ENCODE peak calls at places on chromosomes 11 and 22, in four cellular contexts. Q is ureter; Y is AG08395; D is stimulated activated CD4-positive, alpha-beta T cell treated with anti-CD3 and anti-CD28 coated beads, Interleukin-12 subunit alpha, Interleukin-12 subunit beta, amount 100 ng/mL, for 24 hours. T is an unnamed sample.

GRCh38 chr11:2097356-2097997 is 41.7 kb downstream of the IGF2 start:
- DNase-seq in Q (peak; percentile 72), Y (peak; percentile 84), D (no peak), T (peak; percentile 77)

GRCh38 chr11:8025123-8025522 is 38.0 kb downstream of the EIF3F start:
- DNase-seq in Q (no peak), Y (no peak), D (no peak), T (peak; percentile 11)

GRCh38 chr11:7964873-7965272 is 374 bp downstream of the NLRP10 start:
- DNase-seq in Q (no peak), Y (peak; percentile 58), D (no peak), T (no peak)

GRCh38 chr11:1750481-1750839 is at the start of gene IFITM10:
- DNase-seq in Q (peak; percentile 82), Y (peak; percentile 65), D (no peak), T (no peak)

GRCh38 chr11:112278803-112279202 is 18.1 kb upstream of the PLET1 start:
- DNase-seq in Q (no peak), Y (no peak), D (no peak), T (no peak)

GRCh38 chr11:96263361-96263763 is 79.6 kb downstream of the MAML2 start:
- DNase-seq in Q (no peak), Y (peak; percentile 70), D (no peak), T (no peak)

GRCh38 chr11:90204832-90205646 is 17.8 kb downstream of the CHORDC1 start:
- DNase-seq in Q (no peak), Y (peak; percentile 53), D (no peak), T (no peak)

GRCh38 chr22:19450363-19451175 is 3.1 kb upstream of the C22orf39 start:
- DNase-seq in Q (no peak), Y (no peak), D (no peak), T (no peak)

GRCh38 chr11:116283300-116283699 is 489.5 kb downstream of the BUD13 start:
- DNase-seq in Q (no peak), Y (no peak), D (no peak), T (no peak)

GRCh38 chr11:77139201-77139600 is 11.2 kb downstream of the MYO7A start:
- DNase-seq in Q (no peak), Y (no peak), D (no peak), T (no peak)

GRCh38 chr22:41801886-41802285 is 1.4 kb downstream of the CCDC134 start:
- DNase-seq in Q (no peak), Y (no peak), D (no peak), T (no peak)

GRCh38 chr11:115247953-115248352 is 256.3 kb downstream of the CADM1 start:
- DNase-seq in Q (no peak), Y (no peak), D (no peak), T (no peak)

GRCh38 chr22:23893957-23894709 is at the start of gene MIF:
- DNase-seq in Q (peak; percentile 98), Y (peak; percentile 96), D (peak; percentile 96), T (peak; percentile 95)

GRCh38 chr11:100525635-100526034 is 161.5 kb upstream of the ARHGAP42 start:
- DNase-seq in Q (no peak), Y (no peak), D (no peak), T (no peak)

GRCh38 chr11:69497221-69497787 is 15.8 kb downstream of the LINC01488 start:
- DNase-seq in Q (peak; percentile 80), Y (peak; percentile 98), D (no peak), T (peak; percentile 92)

GRCh38 chr22:29117799-29118477 is 45.1 kb downstream of the KREMEN1 start:
- DNase-seq in Q (no peak), Y (no peak), D (no peak), T (no peak)

GRCh38 chr11:77602385-77603105 is 12.8 kb downstream of the AQP11 start:
- DNase-seq in Q (no peak), Y (peak; percentile 81), D (no peak), T (no peak)

GRCh38 chr11:2432628-2433071 is 11.7 kb downstream of the TRPM5 start:
- DNase-seq in Q (no peak), Y (no peak), D (no peak), T (no peak)

GRCh38 chr11:44456544-44457270 is 108.8 kb upstream of the CD82 start:
- DNase-seq in Q (no peak), Y (no peak), D (no peak), T (no peak)

GRCh38 chr11:79438631-79439429 is 2.0 kb downstream of the TENM4 start:
- DNase-seq in Q (no peak), Y (peak; percentile 31), D (no peak), T (no peak)

GRCh38 chr22:48740731-48741405 is 1086.8 kb downstream of the BRD1 start:
- DNase-seq in Q (no peak), Y (no peak), D (no peak), T (no peak)

GRCh38 chr11:62273789-62274275 is 3.9 kb downstream of the SCGB2A2 start:
- DNase-seq in Q (no peak), Y (no peak), D (no peak), T (no peak)

GRCh38 chr11:7098235-7098832 is 9.5 kb downstream of the RBMXL2 start:
- DNase-seq in Q (no peak), Y (peak; percentile 65), D (no peak), T (no peak)

GRCh38 chr11:128388182-128388815 is 199.1 kb downstream of the ETS1 start:
- DNase-seq in Q (no peak), Y (no peak), D (no peak), T (no peak)

GRCh38 chr11:103491777-103492176 is 382.6 kb downstream of the DYNC2H1 start:
- DNase-seq in Q (no peak), Y (no peak), D (no peak), T (no peak)

GRCh38 chr11:520428-521178 is 13.6 kb upstream of the RNH1 start:
- DNase-seq in Q (peak; percentile 46), Y (no peak), D (no peak), T (no peak)

GRCh38 chr11:17164361-17165246 is 43.2 kb downstream of the PIK3C2A start:
- DNase-seq in Q (no peak), Y (no peak), D (no peak), T (no peak)

GRCh38 chr11:1437500-1437899 is 47.8 kb downstream of the BRSK2 start:
- DNase-seq in Q (no peak), Y (no peak), D (no peak), T (no peak)

GRCh38 chr22:46574438-46574992 is 37.1 kb upstream of the CELSR1 start:
- DNase-seq in Q (no peak), Y (no peak), D (no peak), T (no peak)

GRCh38 chr11:67505605-67506396 is 638 bp upstream of the PITPNM1 start:
- DNase-seq in Q (peak; percentile 92), Y (peak; percentile 94), D (peak; percentile 87), T (peak; percentile 91)

GRCh38 chr11:19558189-19558986 is 154.2 kb upstream of the NAV2 start:
- DNase-seq in Q (no peak), Y (no peak), D (no peak), T (no peak)

GRCh38 chr22:36641902-36642640 is 61.5 kb downstream of the CACNG2 start:
- DNase-seq in Q (no peak), Y (peak; percentile 60), D (no peak), T (no peak)

GRCh38 chr11:84558085-84558905 is 1068.8 kb downstream of the DLG2 start:
- DNase-seq in Q (no peak), Y (peak; percentile 55), D (no peak), T (no peak)

GRCh38 chr11:28296426-28296825 is 188.2 kb downstream of the METTL15 start:
- DNase-seq in Q (no peak), Y (no peak), D (no peak), T (no peak)

GRCh38 chr11:125228425-125228824 is 63.9 kb downstream of the PKNOX2 start:
- DNase-seq in Q (no peak), Y (no peak), D (no peak), T (no peak)